ENCODE peak calls at places on chromosome 20, in seven cellular contexts. G, Y, W, P, Q, D and B are unnamed samples.

GRCh38 chr20:14687317-14687716 is 349.9 kb upstream of the FLRT3 start:
- DNase-seq in P (no peak), G (no peak), D (no peak), Y (no peak), W (no peak), Q (no peak), B (peak; percentile 46)

GRCh38 chr20:36315545-36316351 is 9.6 kb downstream of the DLGAP4 start:
- DNase-seq in Q (no peak), W (no peak), D (no peak), P (no peak), Y (peak; percentile 41), G (no peak), B (no peak)

GRCh38 chr20:39876974-39877615 is 811.9 kb downstream of the MAFB start:
- DNase-seq in Q (no peak), P (peak; percentile 59), Y (no peak), W (no peak), G (peak; percentile 45), D (no peak), B (no peak)

GRCh38 chr20:15818651-15819071 is 754.6 kb downstream of the KIF16B start:
- DNase-seq in Q (no peak), G (no peak), D (no peak), W (no peak), Y (no peak), P (peak; percentile 74), B (no peak)

GRCh38 chr20:48659888-48660287 is 167.9 kb downstream of the PREX1 start:
- DNase-seq in D (no peak), Q (no peak), P (no peak), Y (no peak), W (no peak), G (no peak), B (no peak)

GRCh38 chr20:58553841-58554240 is 38.6 kb upstream of the APCDD1L start:
- DNase-seq in Y (no peak), D (no peak), P (no peak), W (no peak), Q (peak; percentile 73), G (peak; percentile 25), B (no peak)

GRCh38 chr20:9235518-9235917 is 166.6 kb downstream of the PLCB4 start:
- DNase-seq in Y (no peak), D (no peak), Q (peak; percentile 70), P (no peak), W (no peak), G (peak; percentile 26), B (peak; percentile 90)

GRCh38 chr20:62792182-62792939 is 3.9 kb upstream of the MRGBP start:
- DNase-seq in Q (peak; percentile 61), W (no peak), P (no peak), D (no peak), Y (no peak), G (peak; percentile 72), B (peak; percentile 83)

GRCh38 chr20:45469336-45470261 is at the start of gene WFDC2:
- DNase-seq in G (no peak), P (peak; percentile 58), Y (peak; percentile 48), W (peak; percentile 13), Q (no peak), D (no peak), B (no peak)

GRCh38 chr20:2814587-2815051 is at the start of gene C20orf141:
- DNase-seq in W (no peak), Q (peak; percentile 98), G (peak; percentile 98), D (no peak), Y (no peak), P (no peak), B (peak; percentile 95)

GRCh38 chr20:44651507-44652373 is at the start of gene ADA:
- DNase-seq in Y (peak; percentile 80), D (peak; percentile 46), G (peak; percentile 56), P (no peak), Q (no peak), W (peak; percentile 84), B (peak; percentile 27)